ENCODE peak calls at places on chromosomes 7 and 10, in eight cellular contexts. M is A549; H is NCI-H774; G is Calu3; X is iris pigment epithelial cell; K is foreskin fibroblast; A is activated CD4-positive, alpha-beta T cell treated with anti-CD3 and anti-CD28 coated beads, Interleukin-2, amount 10 ng/mL, durations not matched to agents 7 days and 5 days; C is GM23338. V is an unnamed sample.
A peak's percentile ranks its signal among the peaks of the same experiment; 100 is the strongest.

GRCh38 chr7:128833148-128833938 is 3.1 kb downstream of the FLNC start:
- DNase-seq in M (no peak), H (no peak), G (no peak), X (peak; percentile 90), K (peak; percentile 79), A (no peak), C (peak; percentile 55), V (peak; percentile 77)

GRCh38 chr7:121107923-121108498 is 119.5 kb downstream of the CPED1 start:
- DNase-seq in M (peak; percentile 13), H (peak; percentile 18), G (peak; percentile 24), X (peak; percentile 71), K (peak; percentile 45), A (peak; percentile 16), C (peak; percentile 85), V (no peak)

GRCh38 chr10:114346176-114347031 is 57.9 kb downstream of the AFAP1L2 start:
- DNase-seq in M (no peak), H (no peak), G (no peak), X (no peak), K (no peak), A (no peak), C (no peak), V (no peak)

GRCh38 chr7:70545214-70545613 is 586.7 kb upstream of the GALNT17 start:
- DNase-seq in M (no peak), H (no peak), G (no peak), X (no peak), K (no peak), A (no peak), C (no peak), V (no peak)

GRCh38 chr7:11831727-11832495 is at the start of gene THSD7A:
- DNase-seq in M (peak; percentile 46), H (peak; percentile 60), G (peak; percentile 81), X (peak; percentile 47), K (peak; percentile 32), A (no peak), C (peak; percentile 71), V (peak; percentile 42)

GRCh38 chr7:139827042-139827441 is 2.0 kb upstream of the TBXAS1 start:
- DNase-seq in M (no peak), H (no peak), G (peak; percentile 12), X (no peak), K (no peak), A (no peak), C (peak; percentile 46), V (no peak)

GRCh38 chr7:156458011-156458410 is 182.6 kb upstream of the RNF32 start:
- DNase-seq in M (no peak), H (no peak), G (no peak), X (no peak), K (no peak), A (no peak), C (no peak), V (no peak)

GRCh38 chr10:101525848-101526247 is 62.2 kb downstream of the POLL start:
- DNase-seq in M (no peak), H (no peak), G (no peak), X (no peak), K (no peak), A (no peak), C (no peak), V (no peak)

GRCh38 chr10:100888957-100889356 is 23.8 kb upstream of the SLF2 start:
- DNase-seq in M (no peak), H (no peak), G (no peak), X (peak; percentile 40), K (no peak), A (no peak), C (peak; percentile 57), V (no peak)

V was measured in left ventricle myocardium inferior.